ENCODE peak calls at places on chromosomes 13 and 19, in six cellular contexts. Q, O, J, A, X and G are unnamed samples.

GRCh38 chr19:38786572-38787265 is 2.3 kb upstream of the LGALS7B start:
- DNase-seq in X (no peak), A (no peak), O (peak), J (no peak), Q (no peak), G (no peak)

GRCh38 chr19:13938361-13939027 is at the start of gene PODNL1:
- DNase-seq in X (no peak), J (peak), A (no peak), O (no peak), Q (no peak), G (no peak)

GRCh38 chr13:66513728-66514127 is 716.4 kb downstream of the PCDH9 start:
- DNase-seq in Q (no peak), J (peak), A (no peak), X (no peak), O (no peak), G (no peak)

GRCh38 chr19:3849092-3849491 is 19.7 kb downstream of the ZFR2 start:
- DNase-seq in X (no peak), Q (no peak), O (no peak), A (peak), J (no peak), G (peak)

GRCh38 chr19:33953023-33953422 is 156.4 kb downstream of the KCTD15 start:
- DNase-seq in Q (no peak), A (no peak), X (no peak), J (no peak), O (no peak), G (no peak)

GRCh38 chr19:6467384-6467783 is 3.3 kb downstream of the CRB3 start:
- DNase-seq in Q (no peak), O (no peak), A (no peak), J (no peak), X (no peak), G (no peak)

GRCh38 chr19:39768334-39768733 is 10.3 kb upstream of the LEUTX start:
- DNase-seq in O (no peak), A (no peak), J (no peak), Q (no peak), X (no peak), G (no peak)

GRCh38 chr13:40026174-40026585 is 370.7 kb downstream of the COG6 start:
- DNase-seq in A (no peak), Q (no peak), O (no peak), J (peak), X (no peak), G (no peak)

GRCh38 chr13:102561933-102562332 is 34.9 kb upstream of the TPP2 start:
- DNase-seq in Q (no peak), X (no peak), O (no peak), A (no peak), J (no peak), G (no peak)